ENCODE peak calls at places on chromosomes 12 and 14, in nine cellular contexts. One of them, this sample, is unnamed.
A peak's percentile ranks its signal among the peaks of the same experiment; 100 is the strongest.

GRCh38 chr12:6703631-6704030 is 3.0 kb upstream of the PIANP start:
- DNase-seq in Karpas-422: peak; percentile 49
- DNase-seq in CD8-positive, alpha-beta memory T cell: peak; percentile 27
- DNase-seq in stomach: no peak
- DNase-seq in neuronal stem cell: peak; percentile 37
- DNase-seq in K562: peak; percentile 44
- DNase-seq in endodermal cell: peak; percentile 87
- DNase-seq in tibial nerve: no peak
- DNase-seq in pancreas: no peak
- DNase-seq in this sample: no peak

GRCh38 chr12:50569321-50569720 is 64.5 kb downstream of the DIP2B start:
- DNase-seq in Karpas-422: no peak
- DNase-seq in CD8-positive, alpha-beta memory T cell: no peak
- DNase-seq in stomach: no peak
- DNase-seq in neuronal stem cell: no peak
- DNase-seq in K562: no peak
- DNase-seq in endodermal cell: no peak
- DNase-seq in tibial nerve: no peak
- DNase-seq in pancreas: no peak
- DNase-seq in this sample: no peak

GRCh38 chr12:13196302-13196921 is at the start of gene EMP1:
- DNase-seq in Karpas-422: no peak
- DNase-seq in CD8-positive, alpha-beta memory T cell: peak; percentile 91
- DNase-seq in stomach: peak; percentile 92
- DNase-seq in neuronal stem cell: no peak
- DNase-seq in K562: no peak
- DNase-seq in endodermal cell: no peak
- DNase-seq in tibial nerve: peak; percentile 97
- DNase-seq in pancreas: peak; percentile 74
- DNase-seq in this sample: no peak

GRCh38 chr14:33948143-33948962 is 2.5 kb downstream of the EGLN3 start:
- DNase-seq in Karpas-422: no peak
- DNase-seq in CD8-positive, alpha-beta memory T cell: no peak
- DNase-seq in stomach: no peak
- DNase-seq in neuronal stem cell: no peak
- DNase-seq in K562: no peak
- DNase-seq in endodermal cell: peak; percentile 17
- DNase-seq in tibial nerve: no peak
- DNase-seq in pancreas: no peak
- DNase-seq in this sample: no peak

GRCh38 chr12:94563261-94563660 is 87.1 kb downstream of the TMCC3 start:
- DNase-seq in Karpas-422: no peak
- DNase-seq in CD8-positive, alpha-beta memory T cell: no peak
- DNase-seq in stomach: no peak
- DNase-seq in neuronal stem cell: no peak
- DNase-seq in K562: no peak
- DNase-seq in endodermal cell: peak; percentile 38
- DNase-seq in tibial nerve: no peak
- DNase-seq in pancreas: no peak
- DNase-seq in this sample: no peak

GRCh38 chr12:57173089-57173488 is 25.7 kb upstream of the LRP1-AS start:
- DNase-seq in Karpas-422: peak; percentile 60
- DNase-seq in CD8-positive, alpha-beta memory T cell: no peak
- DNase-seq in stomach: no peak
- DNase-seq in neuronal stem cell: no peak
- DNase-seq in K562: peak; percentile 75
- DNase-seq in endodermal cell: peak; percentile 89
- DNase-seq in tibial nerve: no peak
- DNase-seq in pancreas: no peak
- DNase-seq in this sample: no peak

GRCh38 chr12:28253175-28253641 is 63.0 kb downstream of the CCDC91 start:
- DNase-seq in Karpas-422: no peak
- DNase-seq in CD8-positive, alpha-beta memory T cell: no peak
- DNase-seq in stomach: no peak
- DNase-seq in neuronal stem cell: no peak
- DNase-seq in K562: no peak
- DNase-seq in endodermal cell: no peak
- DNase-seq in tibial nerve: no peak
- DNase-seq in pancreas: no peak
- DNase-seq in this sample: no peak

GRCh38 chr12:100795193-100796179 is 910 bp downstream of the ANO4 start:
- DNase-seq in Karpas-422: no peak
- DNase-seq in CD8-positive, alpha-beta memory T cell: no peak
- DNase-seq in stomach: no peak
- DNase-seq in neuronal stem cell: no peak
- DNase-seq in K562: no peak
- DNase-seq in endodermal cell: peak; percentile 57
- DNase-seq in tibial nerve: no peak
- DNase-seq in pancreas: no peak
- DNase-seq in this sample: no peak

GRCh38 chr12:106096376-106096775 is 42.4 kb downstream of the NUAK1 start:
- DNase-seq in Karpas-422: no peak
- DNase-seq in CD8-positive, alpha-beta memory T cell: no peak
- DNase-seq in stomach: peak; percentile 28
- DNase-seq in neuronal stem cell: no peak
- DNase-seq in K562: no peak
- DNase-seq in endodermal cell: peak; percentile 41
- DNase-seq in tibial nerve: no peak
- DNase-seq in pancreas: no peak
- DNase-seq in this sample: no peak

GRCh38 chr12:72540811-72541210 is 268.6 kb downstream of the TRHDE start:
- DNase-seq in Karpas-422: no peak
- DNase-seq in CD8-positive, alpha-beta memory T cell: no peak
- DNase-seq in stomach: no peak
- DNase-seq in neuronal stem cell: no peak
- DNase-seq in K562: no peak
- DNase-seq in endodermal cell: no peak
- DNase-seq in tibial nerve: no peak
- DNase-seq in pancreas: no peak
- DNase-seq in this sample: no peak

GRCh38 chr12:118835911-118836310 is 145.4 kb upstream of the SRRM4 start:
- DNase-seq in Karpas-422: no peak
- DNase-seq in CD8-positive, alpha-beta memory T cell: no peak
- DNase-seq in stomach: no peak
- DNase-seq in neuronal stem cell: no peak
- DNase-seq in K562: peak; percentile 6
- DNase-seq in endodermal cell: no peak
- DNase-seq in tibial nerve: no peak
- DNase-seq in pancreas: no peak
- DNase-seq in this sample: no peak
- H3K27ac ChIP-seq in Karpas-422: no peak overlapping the region
- H3K27ac ChIP-seq in CD8-positive, alpha-beta memory T cell: no peak overlapping the region
- H3K27ac ChIP-seq in stomach: no peak overlapping the region
- H3K27ac ChIP-seq in neuronal stem cell: no peak overlapping the region
- H3K27ac ChIP-seq in K562: no peak overlapping the region
- H3K27ac ChIP-seq in endodermal cell: no peak overlapping the region
- H3K27ac ChIP-seq in tibial nerve: no peak overlapping the region
- H3K27ac ChIP-seq in pancreas: no peak overlapping the region
- H3K27ac ChIP-seq in this sample: no peak overlapping the region

GRCh38 chr12:53200107-53200457 is 7.0 kb downstream of the ITGB7 start:
- DNase-seq in Karpas-422: no peak
- DNase-seq in CD8-positive, alpha-beta memory T cell: no peak
- DNase-seq in stomach: no peak
- DNase-seq in neuronal stem cell: no peak
- DNase-seq in K562: no peak
- DNase-seq in endodermal cell: no peak
- DNase-seq in tibial nerve: no peak
- DNase-seq in pancreas: no peak
- DNase-seq in this sample: no peak

GRCh38 chr12:53200458-53201169 is 6.4 kb downstream of the ITGB7 start:
- DNase-seq in Karpas-422: peak; percentile 83
- DNase-seq in CD8-positive, alpha-beta memory T cell: no peak
- DNase-seq in stomach: no peak
- DNase-seq in neuronal stem cell: no peak
- DNase-seq in K562: peak; percentile 50
- DNase-seq in endodermal cell: no peak
- DNase-seq in tibial nerve: no peak
- DNase-seq in pancreas: no peak
- DNase-seq in this sample: no peak

GRCh38 chr12:53197011-53197640 is 9.9 kb downstream of the ITGB7 start:
- DNase-seq in Karpas-422: no peak
- DNase-seq in CD8-positive, alpha-beta memory T cell: no peak
- DNase-seq in stomach: no peak
- DNase-seq in neuronal stem cell: no peak
- DNase-seq in K562: no peak
- DNase-seq in endodermal cell: no peak
- DNase-seq in tibial nerve: no peak
- DNase-seq in pancreas: no peak
- DNase-seq in this sample: no peak

GRCh38 chr12:53199700-53200099 is 7.4 kb downstream of the ITGB7 start:
- DNase-seq in Karpas-422: no peak
- DNase-seq in CD8-positive, alpha-beta memory T cell: no peak
- DNase-seq in stomach: no peak
- DNase-seq in neuronal stem cell: no peak
- DNase-seq in K562: no peak
- DNase-seq in endodermal cell: no peak
- DNase-seq in tibial nerve: no peak
- DNase-seq in pancreas: no peak
- DNase-seq in this sample: no peak

GRCh38 chr12:53198470-53199110 is 8.5 kb downstream of the ITGB7 start:
- DNase-seq in Karpas-422: no peak
- DNase-seq in CD8-positive, alpha-beta memory T cell: no peak
- DNase-seq in stomach: no peak
- DNase-seq in neuronal stem cell: no peak
- DNase-seq in K562: no peak
- DNase-seq in endodermal cell: no peak
- DNase-seq in tibial nerve: no peak
- DNase-seq in pancreas: no peak
- DNase-seq in this sample: no peak
- H3K36me3 ChIP-seq in Karpas-422: peaks cover 17% of the 10 kb centered on the region
- H3K36me3 ChIP-seq in CD8-positive, alpha-beta memory T cell: peaks cover 46% of the 10 kb centered on the region
- H3K36me3 ChIP-seq in stomach: no peaks in the 10 kb centered on the region
- H3K36me3 ChIP-seq in neuronal stem cell: no peaks in the 10 kb centered on the region
- H3K36me3 ChIP-seq in K562: no peaks in the 10 kb centered on the region
- H3K36me3 ChIP-seq in endodermal cell: no peaks in the 10 kb centered on the region
- H3K36me3 ChIP-seq in tibial nerve: no peaks in the 10 kb centered on the region
- H3K36me3 ChIP-seq in pancreas: no peaks in the 10 kb centered on the region
- H3K36me3 ChIP-seq in this sample: no peaks in the 10 kb centered on the region

GRCh38 chr12:52189376-52190174 is 2.2 kb downstream of the KRT80 start:
- DNase-seq in Karpas-422: no peak
- DNase-seq in CD8-positive, alpha-beta memory T cell: no peak
- DNase-seq in stomach: no peak
- DNase-seq in neuronal stem cell: no peak
- DNase-seq in K562: no peak
- DNase-seq in endodermal cell: no peak
- DNase-seq in tibial nerve: no peak
- DNase-seq in pancreas: no peak
- DNase-seq in this sample: no peak

GRCh38 chr12:52188658-52189057 is 3.2 kb downstream of the KRT80 start:
- DNase-seq in Karpas-422: no peak
- DNase-seq in CD8-positive, alpha-beta memory T cell: no peak
- DNase-seq in stomach: no peak
- DNase-seq in neuronal stem cell: no peak
- DNase-seq in K562: no peak
- DNase-seq in endodermal cell: no peak
- DNase-seq in tibial nerve: no peak
- DNase-seq in pancreas: no peak
- DNase-seq in this sample: no peak

GRCh38 chr12:52191841-52192791 is at the start of gene KRT80:
- DNase-seq in Karpas-422: no peak
- DNase-seq in CD8-positive, alpha-beta memory T cell: no peak
- DNase-seq in stomach: peak; percentile 89
- DNase-seq in neuronal stem cell: no peak
- DNase-seq in K562: no peak
- DNase-seq in endodermal cell: no peak
- DNase-seq in tibial nerve: peak; percentile 76
- DNase-seq in pancreas: peak; percentile 92
- DNase-seq in this sample: no peak

GRCh38 chr12:52193991-52194390 is 2.2 kb upstream of the KRT80 start:
- DNase-seq in Karpas-422: no peak
- DNase-seq in CD8-positive, alpha-beta memory T cell: no peak
- DNase-seq in stomach: no peak
- DNase-seq in neuronal stem cell: no peak
- DNase-seq in K562: no peak
- DNase-seq in endodermal cell: no peak
- DNase-seq in tibial nerve: no peak
- DNase-seq in pancreas: no peak
- DNase-seq in this sample: no peak

DNA sequence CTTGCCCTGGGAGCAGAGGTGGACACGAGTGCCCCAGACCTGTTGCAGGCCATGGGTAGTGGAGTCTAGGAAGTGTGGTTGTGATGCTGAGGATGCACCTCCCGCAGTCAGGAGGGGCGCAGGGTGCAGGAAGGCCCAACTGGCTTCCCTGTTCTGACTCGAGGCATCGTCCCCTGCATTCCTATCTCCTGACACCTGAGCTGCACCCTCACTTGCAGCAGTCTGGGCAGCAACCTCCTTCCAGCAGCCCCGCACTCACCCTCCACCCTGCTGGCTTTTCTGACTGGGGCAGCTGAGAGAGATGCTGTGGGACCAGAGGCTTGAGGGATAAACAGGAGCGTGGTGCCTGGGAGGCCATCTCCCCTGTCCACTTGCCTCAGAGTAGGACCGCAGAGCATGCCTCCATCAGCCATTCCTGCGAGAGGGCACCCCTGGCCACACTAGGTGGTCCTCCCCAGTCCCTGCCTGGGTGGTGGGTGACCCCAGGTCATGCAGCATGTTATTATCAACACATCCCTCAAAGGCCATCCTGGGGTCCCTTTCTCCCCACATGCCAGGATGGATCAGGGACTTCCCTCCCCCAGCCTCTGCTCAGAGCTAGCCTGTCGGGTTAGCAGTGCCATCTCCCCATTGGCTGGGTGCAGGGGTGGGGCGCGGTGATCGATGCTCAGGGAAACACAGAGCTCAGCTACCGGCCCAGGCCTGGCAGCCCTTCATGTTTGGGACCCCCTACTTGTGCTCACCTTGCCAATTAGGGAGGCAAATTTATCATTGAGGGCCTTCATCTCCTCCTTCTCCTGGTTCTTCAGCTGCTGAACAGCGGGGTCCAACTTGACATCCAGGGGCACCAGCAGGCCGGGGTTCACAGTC is 719 bp downstream of the KRT80 start:
- DNase-seq in Karpas-422: no peak
- DNase-seq in CD8-positive, alpha-beta memory T cell: no peak
- DNase-seq in stomach: no peak
- DNase-seq in neuronal stem cell: no peak
- DNase-seq in K562: no peak
- DNase-seq in endodermal cell: no peak
- DNase-seq in tibial nerve: no peak
- DNase-seq in pancreas: peak; percentile 49
- DNase-seq in this sample: no peak
- H3K4me1 ChIP-seq in Karpas-422: no peaks in the 10 kb centered on the region
- H3K4me1 ChIP-seq in CD8-positive, alpha-beta memory T cell: no peaks in the 10 kb centered on the region
- H3K4me1 ChIP-seq in stomach: peaks cover 31% of the 10 kb centered on the region
- H3K4me1 ChIP-seq in neuronal stem cell: peaks cover 2% of the 10 kb centered on the region
- H3K4me1 ChIP-seq in K562: no peaks in the 10 kb centered on the region
- H3K4me1 ChIP-seq in endodermal cell: no peaks in the 10 kb centered on the region
- H3K4me1 ChIP-seq in tibial nerve: peaks cover 41% of the 10 kb centered on the region
- H3K4me1 ChIP-seq in pancreas: peaks cover 19% of the 10 kb centered on the region
- H3K4me1 ChIP-seq in this sample: peaks cover 5% of the 10 kb centered on the region

DNA sequence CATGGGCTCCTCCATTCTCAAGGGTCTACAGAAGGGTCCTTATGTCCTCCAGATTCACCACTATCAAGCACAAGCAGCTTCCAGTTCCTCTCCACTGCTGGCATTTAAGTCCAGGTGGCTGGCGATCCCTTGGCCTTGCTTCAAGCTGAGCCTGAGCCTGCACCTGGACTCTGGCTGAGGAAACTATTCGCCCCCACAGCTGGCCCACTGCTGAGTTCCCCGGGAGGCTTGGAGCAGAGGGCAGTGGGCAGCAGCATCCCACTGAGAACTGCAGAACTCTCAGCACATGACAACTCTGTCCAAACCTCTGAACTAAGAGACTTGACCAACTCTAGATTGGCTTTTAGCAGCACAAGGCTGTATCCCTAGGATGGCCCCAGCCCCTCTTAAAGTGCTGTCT is 11.3 kb upstream of the RABGGTA start:
- DNase-seq in Karpas-422: no peak
- DNase-seq in CD8-positive, alpha-beta memory T cell: no peak
- DNase-seq in stomach: no peak
- DNase-seq in neuronal stem cell: no peak
- DNase-seq in K562: no peak
- DNase-seq in endodermal cell: no peak
- DNase-seq in tibial nerve: no peak
- DNase-seq in pancreas: no peak
- DNase-seq in this sample: no peak
- H3K27ac ChIP-seq in Karpas-422: no peak overlapping the region
- H3K27ac ChIP-seq in CD8-positive, alpha-beta memory T cell: no peak overlapping the region
- H3K27ac ChIP-seq in stomach: no peak overlapping the region
- H3K27ac ChIP-seq in neuronal stem cell: no peak overlapping the region
- H3K27ac ChIP-seq in K562: no peak overlapping the region
- H3K27ac ChIP-seq in endodermal cell: no peak overlapping the region
- H3K27ac ChIP-seq in tibial nerve: no peak overlapping the region
- H3K27ac ChIP-seq in pancreas: no peak overlapping the region
- H3K27ac ChIP-seq in this sample: no peak overlapping the region

This sample was measured in iPS DF 6.9.